ENCODE peak calls at places on chromosomes 11 and 22, in seven cellular contexts. Y is glutamatergic neuron; K is neural crest cell; N is fibroblast of mammary gland; T is CD4-positive, alpha-beta T cell; M is GM10248; X is fibroblast of the aortic adventitia. G is an unnamed sample.
A peak's percentile ranks its signal among the peaks of the same experiment; 100 is the strongest.

GRCh38 chr11:83717551-83717950 is 431.4 kb upstream of the CCDC90B start:
- DNase-seq in X (no peak), K (no peak), T (no peak), Y (no peak), N (peak; percentile 19), M (no peak), G (no peak)

GRCh38 chr11:110824912-110825311 is 112.7 kb upstream of the ARHGAP20 start:
- DNase-seq in M (no peak), N (no peak), T (no peak), X (no peak), Y (no peak), K (no peak), G (no peak)

GRCh38 chr11:93871521-93871920 is 21.1 kb upstream of the VSTM5 start:
- DNase-seq in T (no peak), X (no peak), K (no peak), N (no peak), M (no peak), Y (no peak), G (no peak)

GRCh38 chr11:134098566-134099184 is 29.8 kb downstream of the JAM3 start:
- DNase-seq in N (no peak), K (no peak), Y (no peak), M (peak; percentile 22), T (no peak), X (no peak), G (peak; percentile 23)

GRCh38 chr11:27471588-27472397 is 797 bp downstream of the LGR4 start:
- DNase-seq in M (peak; percentile 37), Y (peak; percentile 52), T (no peak), K (peak; percentile 26), X (no peak), N (no peak), G (peak; percentile 54)

GRCh38 chr11:129639300-129639699 is 176.3 kb upstream of the TMEM45B start:
- DNase-seq in N (peak; percentile 99), T (no peak), K (no peak), Y (no peak), M (no peak), X (peak; percentile 92), G (no peak)

GRCh38 chr11:13503393-13503792 is 7.6 kb upstream of the PTH start:
- DNase-seq in K (no peak), M (no peak), T (no peak), X (no peak), Y (no peak), N (no peak), G (no peak)

GRCh38 chr11:83070878-83071640 is 638 bp downstream of the RAB30 start:
- DNase-seq in K (no peak), M (no peak), N (peak; percentile 27), Y (peak; percentile 52), T (no peak), X (peak; percentile 41), G (no peak)

GRCh38 chr22:50260801-50261614 is 475 bp downstream of the MAPK12 start:
- DNase-seq in M (peak; percentile 73), X (peak; percentile 57), N (peak; percentile 64), K (no peak), T (no peak), Y (peak; percentile 75), G (peak; percentile 86)

GRCh38 chr22:28791841-28792490 is 8.4 kb downstream of the XBP1 start:
- DNase-seq in T (no peak), N (no peak), Y (no peak), K (no peak), X (no peak), M (peak; percentile 57), G (peak; percentile 55)

GRCh38 chr11:32279672-32280071 is 155.7 kb downstream of the WT1 start:
- DNase-seq in M (no peak), T (no peak), Y (peak; percentile 31), N (no peak), X (no peak), K (no peak), G (no peak)
- TF ChIP-seq CTCF in M (no peak), T (no peak), Y (no peak), N (no peak), X (no peak), K (peak; percentile 46), G (no peak)

GRCh38 chr11:124934862-124935547 is 842 bp downstream of the HEPACAM start:
- DNase-seq in M (no peak), Y (no peak), X (peak; percentile 68), N (peak; percentile 90), K (no peak), T (no peak), G (no peak)
- TF ChIP-seq CTCF in M (no peak), Y (no peak), X (no peak), N (peak; percentile 34), K (no peak), T (no peak), G (no peak)

GRCh38 chr11:68021167-68021787 is 9.2 kb upstream of the NDUFS8 start:
- DNase-seq in N (no peak), M (no peak), K (no peak), T (no peak), Y (no peak), X (no peak), G (no peak)
- TF ChIP-seq CTCF in N (peak; percentile 7), M (no peak), K (peak; percentile 32), T (no peak), Y (no peak), X (peak; percentile 20), G (peak; percentile 16)

DNA sequence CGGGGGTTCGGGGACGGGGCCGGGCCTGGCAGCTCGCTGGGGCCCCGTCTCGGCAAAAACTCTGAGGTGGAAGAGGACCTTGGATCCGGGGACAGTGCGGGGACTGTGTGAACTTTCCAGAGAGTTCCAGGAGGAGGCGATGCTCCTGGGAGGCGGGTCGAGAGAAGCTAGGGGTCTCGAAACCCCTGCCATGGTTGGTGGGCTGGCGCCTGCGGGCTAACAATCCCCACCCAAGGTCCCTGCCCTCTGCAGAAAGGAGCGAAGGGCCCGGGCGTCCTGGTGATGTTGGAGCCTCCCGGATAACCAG is 4.7 kb upstream of the GRK2 start:
- DNase-seq in K (no peak), Y (no peak), M (no peak), X (no peak), N (no peak), T (no peak), G (no peak)
- TF ChIP-seq CTCF in K (peak; percentile 27), Y (no peak), M (no peak), X (peak; percentile 23), N (peak; percentile 23), T (no peak), G (no peak)

GRCh38 chr11:59205664-59206063 is 7.1 kb downstream of the MPEG1 start:
- DNase-seq in X (no peak), N (no peak), Y (no peak), T (no peak), M (no peak), K (no peak), G (no peak)

GRCh38 chr11:59204736-59205135 is 8.0 kb downstream of the MPEG1 start:
- DNase-seq in T (no peak), K (no peak), N (no peak), Y (no peak), X (no peak), M (no peak), G (no peak)

GRCh38 chr11:59208956-59209355 is 3.8 kb downstream of the MPEG1 start:
- DNase-seq in K (no peak), Y (no peak), X (no peak), T (no peak), M (no peak), N (peak; percentile 49), G (no peak)

GRCh38 chr11:59206635-59207034 is 6.1 kb downstream of the MPEG1 start:
- DNase-seq in Y (peak; percentile 62), T (no peak), X (peak; percentile 16), K (peak; percentile 36), N (no peak), M (no peak), G (no peak)

GRCh38 chr11:59207988-59208432 is 4.7 kb downstream of the MPEG1 start:
- DNase-seq in M (peak; percentile 62), T (no peak), K (peak; percentile 13), N (peak; percentile 70), Y (peak; percentile 42), X (peak; percentile 69), G (peak; percentile 56)
- TF ChIP-seq CTCF in M (peak; percentile 66), T (peak; percentile 72), K (peak; percentile 73), N (peak; percentile 74), Y (peak; percentile 67), X (peak; percentile 79), G (peak; percentile 66)

GRCh38 chr11:60589611-60590010 is 74.4 kb downstream of the MS4A13 start:
- DNase-seq in X (no peak), M (no peak), K (no peak), N (no peak), Y (no peak), T (no peak), G (no peak)
- TF ChIP-seq CTCF in X (no peak), M (no peak), K (peak; percentile 51), N (no peak), Y (peak; percentile 28), T (no peak), G (no peak)

GRCh38 chr11:127003260-127003981 is 2.9 kb upstream of the KIRREL3 start:
- DNase-seq in N (no peak), K (peak; percentile 63), Y (peak; percentile 87), T (no peak), M (peak; percentile 29), X (no peak), G (peak; percentile 49)
- TF ChIP-seq CTCF in N (peak; percentile 19), K (peak; percentile 59), Y (peak; percentile 57), T (no peak), M (no peak), X (no peak), G (peak; percentile 22)

DNA sequence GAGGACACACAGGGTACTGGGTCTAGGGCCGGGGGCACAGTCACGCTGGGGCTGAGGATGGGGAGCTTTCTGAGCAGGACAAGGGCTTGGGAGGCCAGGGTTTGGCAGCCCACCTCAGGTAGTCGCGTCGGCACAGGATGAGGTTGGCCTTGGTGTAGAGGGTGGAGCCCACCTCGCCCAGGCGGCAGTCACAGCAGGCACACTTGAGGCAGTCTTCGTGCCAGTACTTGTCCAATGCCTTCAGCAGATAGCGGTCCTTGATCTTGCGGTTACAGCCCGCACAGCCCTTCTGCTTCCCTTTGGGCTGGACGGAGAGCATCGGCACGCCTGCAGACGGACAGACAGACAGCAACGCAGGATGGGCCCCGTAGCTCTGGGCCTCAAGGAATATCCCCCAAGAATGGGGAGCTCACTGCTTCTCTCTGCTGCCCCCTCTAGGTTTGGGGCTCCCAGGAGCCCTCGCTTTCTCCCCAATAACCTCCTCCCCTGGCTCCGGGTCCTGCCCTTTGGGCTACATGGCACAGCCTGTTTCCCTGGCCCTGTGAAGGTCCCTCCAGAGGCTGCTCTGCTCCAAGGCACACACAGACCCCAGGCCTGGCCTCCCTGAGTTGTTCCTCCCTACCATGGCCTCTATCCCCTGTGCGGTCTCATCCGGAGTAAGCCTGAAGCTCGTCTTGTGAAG is 33.4 kb downstream of the LMO1 start:
- DNase-seq in K (no peak), M (no peak), Y (peak; percentile 7), T (no peak), N (no peak), X (no peak), G (no peak)
- TF ChIP-seq CTCF in K (no peak), M (no peak), Y (no peak), T (no peak), N (no peak), X (no peak), G (peak; percentile 8)

DNA sequence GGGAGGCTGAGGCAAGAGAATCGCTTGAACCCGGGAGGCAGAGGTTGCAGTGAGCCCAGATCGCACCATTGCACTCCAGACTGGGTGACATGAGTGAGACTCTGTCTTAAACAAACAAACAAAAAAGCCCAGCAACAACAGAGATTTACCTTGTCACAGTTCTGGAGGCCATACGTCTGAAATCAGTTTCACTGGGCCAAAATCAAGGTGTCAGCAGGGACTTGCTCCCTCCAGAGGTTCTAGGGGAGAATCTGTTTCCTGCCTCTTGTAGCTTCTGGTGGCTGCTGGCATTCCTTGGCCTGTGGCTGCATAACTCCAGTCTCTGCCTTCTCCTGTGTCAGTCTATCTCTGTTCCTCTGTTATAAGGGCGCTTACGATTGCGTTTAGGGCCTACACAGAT is 1.5 kb downstream of the DDX10 start:
- DNase-seq in Y (no peak), M (no peak), T (no peak), K (no peak), N (peak; percentile 15), X (no peak), G (no peak)
- TF ChIP-seq CTCF in Y (no peak), M (no peak), T (no peak), K (no peak), N (no peak), X (peak; percentile 1), G (peak; percentile 5)